ENCODE peak calls at places on chromosomes 1 and 21, in nine cellular contexts. One of them, this sample, is unnamed.

GRCh38 chr1:177185209-177185608 is 14.5 kb downstream of the BRINP2 start:
- DNase-seq in CD8-positive, alpha-beta T cell: no peak
- DNase-seq in mucosa of descending colon: no peak
- DNase-seq in GM10248: no peak
- DNase-seq in transverse colon: no peak
- DNase-seq in cardiac fibroblast: peak
- DNase-seq in dorsolateral prefrontal cortex: no peak
- DNase-seq in AG09319: no peak
- DNase-seq in glutamatergic neuron: no peak
- DNase-seq in this sample: no peak

GRCh38 chr1:27773732-27774445 is 870 bp downstream of the STX12 start:
- DNase-seq in glutamatergic neuron: no peak
- DNase-seq in AG09319: no peak
- DNase-seq in mucosa of descending colon: no peak
- DNase-seq in CD8-positive, alpha-beta T cell: peak
- DNase-seq in cardiac fibroblast: peak
- DNase-seq in GM10248: no peak
- DNase-seq in transverse colon: no peak
- DNase-seq in dorsolateral prefrontal cortex: no peak
- DNase-seq in this sample: no peak

GRCh38 chr1:42669936-42670335 is 11.7 kb downstream of the PPIH start:
- DNase-seq in glutamatergic neuron: no peak
- DNase-seq in dorsolateral prefrontal cortex: no peak
- DNase-seq in cardiac fibroblast: no peak
- DNase-seq in GM10248: no peak
- DNase-seq in CD8-positive, alpha-beta T cell: no peak
- DNase-seq in transverse colon: no peak
- DNase-seq in AG09319: no peak
- DNase-seq in mucosa of descending colon: no peak
- DNase-seq in this sample: no peak

GRCh38 chr1:68112835-68113243 is 62.4 kb upstream of the DIRAS3 start:
- DNase-seq in AG09319: peak
- DNase-seq in glutamatergic neuron: no peak
- DNase-seq in mucosa of descending colon: no peak
- DNase-seq in cardiac fibroblast: peak
- DNase-seq in transverse colon: no peak
- DNase-seq in CD8-positive, alpha-beta T cell: no peak
- DNase-seq in GM10248: no peak
- DNase-seq in dorsolateral prefrontal cortex: no peak
- DNase-seq in this sample: no peak

GRCh38 chr1:244955661-244956060 is 91.3 kb upstream of the HNRNPU start:
- DNase-seq in CD8-positive, alpha-beta T cell: no peak
- DNase-seq in AG09319: no peak
- DNase-seq in cardiac fibroblast: no peak
- DNase-seq in transverse colon: no peak
- DNase-seq in GM10248: no peak
- DNase-seq in dorsolateral prefrontal cortex: no peak
- DNase-seq in mucosa of descending colon: no peak
- DNase-seq in glutamatergic neuron: no peak
- DNase-seq in this sample: no peak

GRCh38 chr21:45362748-45363145 is 42.2 kb upstream of the COL18A1 start:
- DNase-seq in transverse colon: no peak
- DNase-seq in dorsolateral prefrontal cortex: no peak
- DNase-seq in mucosa of descending colon: no peak
- DNase-seq in CD8-positive, alpha-beta T cell: no peak
- DNase-seq in cardiac fibroblast: no peak
- DNase-seq in GM10248: no peak
- DNase-seq in glutamatergic neuron: no peak
- DNase-seq in AG09319: no peak
- DNase-seq in this sample: no peak

GRCh38 chr1:913491-914252 is 10.1 kb upstream of the SAMD11 start:
- DNase-seq in CD8-positive, alpha-beta T cell: no peak
- DNase-seq in mucosa of descending colon: peak
- DNase-seq in dorsolateral prefrontal cortex: peak
- DNase-seq in glutamatergic neuron: peak
- DNase-seq in GM10248: no peak
- DNase-seq in AG09319: no peak
- DNase-seq in cardiac fibroblast: no peak
- DNase-seq in transverse colon: no peak
- DNase-seq in this sample: no peak

GRCh38 chr1:232629250-232630046 is 485 bp downstream of the SIPA1L2 start:
- DNase-seq in cardiac fibroblast: peak
- DNase-seq in GM10248: no peak
- DNase-seq in dorsolateral prefrontal cortex: peak
- DNase-seq in transverse colon: peak
- DNase-seq in AG09319: no peak
- DNase-seq in glutamatergic neuron: peak
- DNase-seq in CD8-positive, alpha-beta T cell: no peak
- DNase-seq in mucosa of descending colon: peak
- DNase-seq in this sample: peak

GRCh38 chr1:33654267-33654832 is 181.9 kb downstream of the ZSCAN20 start:
- DNase-seq in cardiac fibroblast: no peak
- DNase-seq in AG09319: no peak
- DNase-seq in GM10248: no peak
- DNase-seq in glutamatergic neuron: peak
- DNase-seq in CD8-positive, alpha-beta T cell: no peak
- DNase-seq in transverse colon: no peak
- DNase-seq in mucosa of descending colon: no peak
- DNase-seq in dorsolateral prefrontal cortex: no peak
- DNase-seq in this sample: peak

GRCh38 chr1:32338637-32339145 is 2.7 kb upstream of the MARCKSL1 start:
- DNase-seq in transverse colon: peak
- DNase-seq in mucosa of descending colon: peak
- DNase-seq in cardiac fibroblast: no peak
- DNase-seq in CD8-positive, alpha-beta T cell: no peak
- DNase-seq in glutamatergic neuron: no peak
- DNase-seq in dorsolateral prefrontal cortex: no peak
- DNase-seq in AG09319: no peak
- DNase-seq in GM10248: no peak
- DNase-seq in this sample: no peak

GRCh38 chr21:27429612-27430361 is 462.9 kb upstream of the ADAMTS5 start:
- DNase-seq in mucosa of descending colon: no peak
- DNase-seq in glutamatergic neuron: no peak
- DNase-seq in cardiac fibroblast: peak
- DNase-seq in CD8-positive, alpha-beta T cell: no peak
- DNase-seq in AG09319: peak
- DNase-seq in dorsolateral prefrontal cortex: no peak
- DNase-seq in GM10248: no peak
- DNase-seq in transverse colon: no peak
- DNase-seq in this sample: no peak

DNA sequence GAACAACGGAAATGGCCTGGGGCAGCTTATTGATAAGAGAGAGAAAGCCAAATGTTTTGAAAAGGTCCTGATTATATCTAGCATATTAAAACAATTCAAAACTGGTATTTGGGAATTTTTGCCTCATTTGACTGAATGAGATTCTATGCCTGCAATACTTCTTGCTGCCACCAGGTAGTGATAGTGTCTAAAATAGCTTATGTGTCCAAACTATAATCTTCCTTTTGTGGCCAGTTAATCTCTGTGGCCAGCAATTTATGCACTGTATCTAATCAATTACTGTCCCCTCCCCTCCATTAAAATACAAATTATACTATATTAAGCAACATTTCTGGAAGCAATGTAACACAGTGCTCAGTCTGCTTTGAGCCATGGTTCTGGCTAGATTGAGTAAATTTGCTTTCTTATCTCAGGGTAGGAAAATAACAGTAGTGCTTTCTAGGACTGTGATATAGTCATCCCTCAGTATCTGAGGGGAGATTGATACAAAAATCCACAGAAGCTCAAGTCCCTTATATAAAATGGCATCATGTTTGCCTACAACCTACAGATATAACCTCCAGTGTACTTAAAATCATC is 91.8 kb downstream of the FOXD2 start:
- DNase-seq in CD8-positive, alpha-beta T cell: no peak
- DNase-seq in GM10248: no peak
- DNase-seq in glutamatergic neuron: no peak
- DNase-seq in AG09319: no peak
- DNase-seq in mucosa of descending colon: no peak
- DNase-seq in dorsolateral prefrontal cortex: no peak
- DNase-seq in transverse colon: no peak
- DNase-seq in cardiac fibroblast: no peak
- DNase-seq in this sample: no peak
- TF ChIP-seq CTCF in CD8-positive, alpha-beta T cell: peak
- TF ChIP-seq CTCF in GM10248: no peak
- TF ChIP-seq CTCF in glutamatergic neuron: peak
- TF ChIP-seq CTCF in AG09319: peak
- TF ChIP-seq CTCF in mucosa of descending colon: peak
- TF ChIP-seq CTCF in dorsolateral prefrontal cortex: peak
- TF ChIP-seq CTCF in transverse colon: peak
- TF ChIP-seq CTCF in cardiac fibroblast: peak
- TF ChIP-seq CTCF in this sample: peak

GRCh38 chr21:43890042-43890441 is 25.0 kb downstream of the AGPAT3 start:
- DNase-seq in CD8-positive, alpha-beta T cell: no peak
- DNase-seq in cardiac fibroblast: no peak
- DNase-seq in GM10248: no peak
- DNase-seq in mucosa of descending colon: no peak
- DNase-seq in dorsolateral prefrontal cortex: no peak
- DNase-seq in glutamatergic neuron: no peak
- DNase-seq in AG09319: no peak
- DNase-seq in transverse colon: no peak
- DNase-seq in this sample: no peak
- TF ChIP-seq CTCF in CD8-positive, alpha-beta T cell: no peak
- TF ChIP-seq CTCF in cardiac fibroblast: no peak
- TF ChIP-seq CTCF in GM10248: no peak
- TF ChIP-seq CTCF in mucosa of descending colon: no peak
- TF ChIP-seq CTCF in dorsolateral prefrontal cortex: no peak
- TF ChIP-seq CTCF in glutamatergic neuron: no peak
- TF ChIP-seq CTCF in AG09319: no peak
- TF ChIP-seq CTCF in transverse colon: no peak
- TF ChIP-seq CTCF in this sample: no peak

GRCh38 chr21:36384885-36385232 is 333 bp upstream of the CHAF1B start:
- DNase-seq in glutamatergic neuron: no peak
- DNase-seq in transverse colon: no peak
- DNase-seq in GM10248: no peak
- DNase-seq in dorsolateral prefrontal cortex: no peak
- DNase-seq in cardiac fibroblast: no peak
- DNase-seq in AG09319: no peak
- DNase-seq in mucosa of descending colon: no peak
- DNase-seq in CD8-positive, alpha-beta T cell: no peak
- DNase-seq in this sample: no peak

GRCh38 chr21:36385233-36385908 is at the start of gene CHAF1B:
- DNase-seq in cardiac fibroblast: peak
- DNase-seq in GM10248: peak
- DNase-seq in mucosa of descending colon: peak
- DNase-seq in dorsolateral prefrontal cortex: peak
- DNase-seq in transverse colon: peak
- DNase-seq in AG09319: peak
- DNase-seq in CD8-positive, alpha-beta T cell: peak
- DNase-seq in glutamatergic neuron: peak
- DNase-seq in this sample: peak

GRCh38 chr21:36385909-36386642 is 884 bp downstream of the CHAF1B start:
- DNase-seq in CD8-positive, alpha-beta T cell: no peak
- DNase-seq in AG09319: no peak
- DNase-seq in dorsolateral prefrontal cortex: no peak
- DNase-seq in GM10248: no peak
- DNase-seq in cardiac fibroblast: peak
- DNase-seq in glutamatergic neuron: no peak
- DNase-seq in mucosa of descending colon: no peak
- DNase-seq in transverse colon: no peak
- DNase-seq in this sample: no peak

GRCh38 chr21:36388076-36388475 is 2.9 kb downstream of the CHAF1B start:
- DNase-seq in GM10248: no peak
- DNase-seq in transverse colon: no peak
- DNase-seq in AG09319: no peak
- DNase-seq in CD8-positive, alpha-beta T cell: no peak
- DNase-seq in glutamatergic neuron: no peak
- DNase-seq in mucosa of descending colon: no peak
- DNase-seq in cardiac fibroblast: no peak
- DNase-seq in dorsolateral prefrontal cortex: no peak
- DNase-seq in this sample: no peak

DNA sequence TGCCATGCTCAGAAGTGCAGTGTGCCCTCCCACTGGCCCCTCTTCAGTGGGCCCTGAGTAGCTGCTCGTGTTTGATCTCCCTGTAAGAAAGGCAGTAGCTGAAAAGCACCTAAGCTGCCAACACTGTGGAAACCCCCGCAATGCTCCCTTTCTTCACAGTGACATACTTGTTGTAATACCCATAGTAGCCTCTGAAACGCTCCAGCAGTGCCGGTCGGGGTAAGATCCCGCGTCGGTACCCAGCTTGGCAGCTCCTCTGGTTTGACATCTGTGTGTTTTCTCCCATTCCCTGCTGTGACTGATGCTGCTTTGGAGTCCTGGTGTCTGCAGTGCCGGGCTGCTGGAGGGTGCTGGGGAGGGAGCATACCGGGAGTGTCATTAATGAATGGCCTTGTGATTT is 3.6 kb downstream of the CHAF1B start:
- DNase-seq in glutamatergic neuron: peak
- DNase-seq in cardiac fibroblast: peak
- DNase-seq in transverse colon: no peak
- DNase-seq in mucosa of descending colon: no peak
- DNase-seq in AG09319: no peak
- DNase-seq in CD8-positive, alpha-beta T cell: no peak
- DNase-seq in GM10248: peak
- DNase-seq in dorsolateral prefrontal cortex: peak
- DNase-seq in this sample: peak
- TF ChIP-seq CTCF in glutamatergic neuron: no peak
- TF ChIP-seq CTCF in cardiac fibroblast: no peak
- TF ChIP-seq CTCF in transverse colon: no peak
- TF ChIP-seq CTCF in mucosa of descending colon: no peak
- TF ChIP-seq CTCF in AG09319: no peak
- TF ChIP-seq CTCF in CD8-positive, alpha-beta T cell: no peak
- TF ChIP-seq CTCF in GM10248: no peak
- TF ChIP-seq CTCF in dorsolateral prefrontal cortex: no peak
- TF ChIP-seq CTCF in this sample: no peak

GRCh38 chr1:2322065-2322571 is 69.2 kb downstream of the MORN1 start:
- DNase-seq in cardiac fibroblast: peak
- DNase-seq in mucosa of descending colon: peak
- DNase-seq in transverse colon: peak
- DNase-seq in CD8-positive, alpha-beta T cell: no peak
- DNase-seq in GM10248: no peak
- DNase-seq in glutamatergic neuron: no peak
- DNase-seq in AG09319: peak
- DNase-seq in dorsolateral prefrontal cortex: no peak
- DNase-seq in this sample: peak

GRCh38 chr1:2321258-2321657 is 70.1 kb downstream of the MORN1 start:
- DNase-seq in glutamatergic neuron: no peak
- DNase-seq in CD8-positive, alpha-beta T cell: no peak
- DNase-seq in AG09319: no peak
- DNase-seq in dorsolateral prefrontal cortex: no peak
- DNase-seq in GM10248: no peak
- DNase-seq in mucosa of descending colon: no peak
- DNase-seq in transverse colon: no peak
- DNase-seq in cardiac fibroblast: no peak
- DNase-seq in this sample: no peak

GRCh38 chr1:2323575-2323974 is 67.8 kb downstream of the MORN1 start:
- DNase-seq in AG09319: no peak
- DNase-seq in cardiac fibroblast: no peak
- DNase-seq in dorsolateral prefrontal cortex: no peak
- DNase-seq in glutamatergic neuron: no peak
- DNase-seq in GM10248: no peak
- DNase-seq in transverse colon: no peak
- DNase-seq in mucosa of descending colon: no peak
- DNase-seq in CD8-positive, alpha-beta T cell: no peak
- DNase-seq in this sample: no peak

GRCh38 chr1:2320760-2321159 is 70.6 kb downstream of the MORN1 start:
- DNase-seq in GM10248: no peak
- DNase-seq in cardiac fibroblast: no peak
- DNase-seq in transverse colon: no peak
- DNase-seq in dorsolateral prefrontal cortex: no peak
- DNase-seq in CD8-positive, alpha-beta T cell: no peak
- DNase-seq in mucosa of descending colon: no peak
- DNase-seq in AG09319: no peak
- DNase-seq in glutamatergic neuron: no peak
- DNase-seq in this sample: no peak

GRCh38 chr1:2322593-2323295 is 68.6 kb downstream of the MORN1 start:
- DNase-seq in GM10248: no peak
- DNase-seq in CD8-positive, alpha-beta T cell: no peak
- DNase-seq in glutamatergic neuron: no peak
- DNase-seq in cardiac fibroblast: no peak
- DNase-seq in mucosa of descending colon: no peak
- DNase-seq in AG09319: no peak
- DNase-seq in dorsolateral prefrontal cortex: no peak
- DNase-seq in transverse colon: no peak
- DNase-seq in this sample: no peak
- TF ChIP-seq CTCF in GM10248: no peak
- TF ChIP-seq CTCF in CD8-positive, alpha-beta T cell: no peak
- TF ChIP-seq CTCF in glutamatergic neuron: no peak
- TF ChIP-seq CTCF in cardiac fibroblast: no peak
- TF ChIP-seq CTCF in mucosa of descending colon: no peak
- TF ChIP-seq CTCF in AG09319: no peak
- TF ChIP-seq CTCF in dorsolateral prefrontal cortex: no peak
- TF ChIP-seq CTCF in transverse colon: no peak
- TF ChIP-seq CTCF in this sample: no peak

This sample was measured in nephron progenitor cell.